ENCODE peak calls at places on chromosomes 13 and 19, in five cellular contexts. X, L, M, S and W are unnamed samples.

GRCh38 chr13:28585557-28585956 is 73.4 kb upstream of the POMP start:
- DNase-seq in M (no peak), S (no peak), L (no peak), X (peak), W (no peak)

GRCh38 chr19:43504426-43505185 is at the start of gene PHLDB3:
- DNase-seq in S (peak), L (peak), X (peak), M (no peak), W (peak)

GRCh38 chr19:35533822-35534521 is 716 bp downstream of the GAPDHS start:
- DNase-seq in S (no peak), L (peak), X (peak), M (no peak), W (peak)

GRCh38 chr19:41298327-41298964 is 11.5 kb upstream of the CCDC97 start:
- DNase-seq in L (peak), M (no peak), S (peak), X (peak), W (peak)

GRCh38 chr13:24275041-24275440 is 34.3 kb upstream of the C1QTNF9 start:
- DNase-seq in M (no peak), S (no peak), X (no peak), L (no peak), W (no peak)

GRCh38 chr13:24709186-24709913 is 29.1 kb downstream of the ATP12A start:
- DNase-seq in M (no peak), X (no peak), L (peak), S (no peak), W (peak)

GRCh38 chr19:37197768-37198167 is 12.6 kb downstream of the ZNF585B start:
- DNase-seq in L (no peak), S (no peak), X (no peak), M (no peak), W (no peak)

GRCh38 chr19:43700368-43701015 is 15.4 kb upstream of the IRGC start:
- DNase-seq in M (no peak), S (no peak), L (peak), X (peak), W (peak)

GRCh38 chr19:28737021-28737525 is 475.9 kb downstream of the UQCRFS1 start:
- DNase-seq in S (peak), L (no peak), M (no peak), X (peak), W (no peak)

GRCh38 chr19:31231181-31231580 is 118.1 kb downstream of the TSHZ3 start:
- DNase-seq in L (no peak), S (no peak), X (no peak), M (no peak), W (no peak)

GRCh38 chr13:90201198-90201597 is 1146.3 kb upstream of the MIR17HG start:
- DNase-seq in S (no peak), M (no peak), X (peak), L (no peak), W (no peak)

GRCh38 chr19:8028951-8029491 is 23.5 kb upstream of the CCL25 start:
- DNase-seq in X (no peak), L (no peak), S (no peak), M (no peak), W (no peak)

GRCh38 chr19:50723069-50723468 is at the start of gene CLEC11A:
- DNase-seq in M (no peak), S (no peak), X (peak), L (no peak), W (no peak)

GRCh38 chr13:68378294-68378693 is 1148.2 kb upstream of the PCDH9 start:
- DNase-seq in M (no peak), X (no peak), S (no peak), L (no peak), W (no peak)

GRCh38 chr19:35181387-35181786 is 26.9 kb downstream of the FXYD5 start:
- DNase-seq in X (no peak), M (no peak), L (no peak), S (no peak), W (no peak)

GRCh38 chr13:59641758-59642157 is 522.0 kb downstream of the DIAPH3 start:
- DNase-seq in M (no peak), S (no peak), X (no peak), L (no peak), W (no peak)

GRCh38 chr19:51644636-51645271 is 1.9 kb downstream of the SIGLEC14 start:
- DNase-seq in X (no peak), L (no peak), S (no peak), M (no peak), W (no peak)

GRCh38 chr13:107370036-107370785 is 802.3 kb upstream of the ARGLU1 start:
- DNase-seq in M (no peak), X (peak), S (no peak), L (no peak), W (no peak)

GRCh38 chr13:48906200-48906599 is 69.5 kb upstream of the FNDC3A start:
- DNase-seq in L (no peak), X (no peak), M (no peak), S (no peak), W (no peak)

GRCh38 chr13:66359910-66360552 is 870.1 kb downstream of the PCDH9 start:
- DNase-seq in X (no peak), L (no peak), M (no peak), S (no peak), W (no peak)

GRCh38 chr19:52823676-52824075 is 2.2 kb upstream of the ZNF28 start:
- DNase-seq in M (no peak), S (no peak), X (no peak), L (no peak), W (no peak)

GRCh38 chr13:34321986-34322385 is 504.0 kb downstream of the RFC3 start:
- DNase-seq in M (no peak), S (no peak), X (no peak), L (no peak), W (no peak)

GRCh38 chr13:43326100-43326499 is 302.7 kb downstream of the DNAJC15 start:
- DNase-seq in S (no peak), M (no peak), L (no peak), X (no peak), W (no peak)

GRCh38 chr19:38793186-38793585 is 4.2 kb downstream of the LGALS7B start:
- DNase-seq in X (peak), S (no peak), L (no peak), M (no peak), W (no peak)

GRCh38 chr19:32018014-32018413 is 327.4 kb upstream of the ZNF507 start:
- DNase-seq in S (no peak), M (no peak), L (no peak), X (peak), W (no peak)

GRCh38 chr13:46641274-46642081 is 88.5 kb downstream of the LRCH1 start:
- DNase-seq in L (no peak), M (no peak), S (no peak), X (peak), W (no peak)

GRCh38 chr13:49802410-49802809 is 9.9 kb upstream of the KPNA3 start:
- DNase-seq in X (no peak), S (no peak), L (no peak), M (no peak), W (no peak)

GRCh38 chr19:19053508-19054314 is 10.1 kb upstream of the SLC25A42 start:
- DNase-seq in L (peak), M (peak), X (peak), S (peak), W (peak)

GRCh38 chr13:20114066-20114465 is 46.8 kb downstream of the GJA3 start:
- DNase-seq in M (no peak), X (no peak), S (no peak), L (no peak), W (no peak)